ENCODE peak calls at places on chromosomes 5 and 9, in six cellular contexts. Z, L, Q, T, C and V are unnamed samples.

GRCh38 chr9:95836072-95836471 is 39.4 kb upstream of the ERCC6L2 start:
- DNase-seq in Z (no peak), L (peak), Q (no peak), T (no peak), C (no peak), V (no peak)

GRCh38 chr9:95316794-95317118 is 753 bp downstream of the FANCC start:
- DNase-seq in Z (peak), L (peak), Q (peak), T (peak), C (peak), V (peak)

GRCh38 chr5:14268236-14268701 is 125.1 kb downstream of the TRIO start:
- DNase-seq in Z (peak), L (peak), Q (no peak), T (no peak), C (peak), V (peak)

GRCh38 chr9:86664603-86665002 is 282.7 kb downstream of the GAS1 start:
- DNase-seq in Z (no peak), L (no peak), Q (no peak), T (no peak), C (no peak), V (no peak)

GRCh38 chr9:95495988-95496387 is 20.8 kb downstream of the PTCH1 start:
- DNase-seq in Z (no peak), L (no peak), Q (no peak), T (no peak), C (no peak), V (no peak)

GRCh38 chr9:129352157-129352870 is 174.3 kb upstream of the IER5L start:
- DNase-seq in Z (peak), L (no peak), Q (no peak), T (no peak), C (no peak), V (no peak)

GRCh38 chr5:135231289-135231688 is 167.7 kb downstream of the MACROH2A1 start:
- DNase-seq in Z (no peak), L (no peak), Q (no peak), T (no peak), C (no peak), V (no peak)

GRCh38 chr5:140246378-140247122 is 56.4 kb downstream of the PFDN1 start:
- DNase-seq in Z (peak), L (peak), Q (peak), T (no peak), C (peak), V (no peak)

GRCh38 chr5:119274767-119275130 is 81.1 kb upstream of the TNFAIP8 start:
- DNase-seq in Z (no peak), L (peak), Q (no peak), T (no peak), C (peak), V (no peak)

GRCh38 chr9:21890696-21891095 is 88.3 kb downstream of the MTAP start:
- DNase-seq in Z (no peak), L (no peak), Q (no peak), T (no peak), C (no peak), V (no peak)

GRCh38 chr5:139575751-139576150 is 14.6 kb downstream of the UBE2D2 start:
- DNase-seq in Z (no peak), L (no peak), Q (no peak), T (peak), C (no peak), V (no peak)

GRCh38 chr5:128498844-128499455 is 39.1 kb downstream of the FBN2 start:
- DNase-seq in Z (no peak), L (peak), Q (no peak), T (no peak), C (peak), V (peak)

GRCh38 chr9:132708769-132709168 is 38.5 kb downstream of the GTF3C4 start:
- DNase-seq in Z (no peak), L (no peak), Q (no peak), T (no peak), C (no peak), V (no peak)

GRCh38 chr9:29393064-29393463 is 1819.8 kb upstream of the C9orf72 start:
- DNase-seq in Z (no peak), L (no peak), Q (no peak), T (no peak), C (no peak), V (peak)

GRCh38 chr9:13139641-13140171 is 139.8 kb downstream of the MPDZ start:
- DNase-seq in Z (no peak), L (peak), Q (no peak), T (no peak), C (peak), V (peak)

GRCh38 chr5:105836263-105836662 is 1834.5 kb downstream of the EFNA5 start:
- DNase-seq in Z (no peak), L (peak), Q (no peak), T (no peak), C (no peak), V (peak)

GRCh38 chr5:150272531-150272930 is 17.0 kb downstream of the CAMK2A start:
- DNase-seq in Z (no peak), L (peak), Q (no peak), T (no peak), C (peak), V (no peak)

GRCh38 chr5:92969191-92969780 is 611.7 kb downstream of the NR2F1-AS1 start:
- DNase-seq in Z (no peak), L (no peak), Q (no peak), T (no peak), C (no peak), V (no peak)

GRCh38 chr9:89278551-89278950 is 32.4 kb upstream of the CKS2 start:
- DNase-seq in Z (no peak), L (no peak), Q (no peak), T (no peak), C (no peak), V (no peak)

GRCh38 chr9:93255994-93256877 is 72.3 kb downstream of the WNK2 start:
- DNase-seq in Z (no peak), L (no peak), Q (no peak), T (no peak), C (no peak), V (no peak)

GRCh38 chr5:171630047-171630669 is 155.5 kb upstream of the SMIM23 start:
- DNase-seq in Z (peak), L (peak), Q (peak), T (peak), C (peak), V (no peak)

GRCh38 chr5:107518219-107519015 is 152.3 kb downstream of the EFNA5 start:
- DNase-seq in Z (no peak), L (no peak), Q (no peak), T (no peak), C (no peak), V (no peak)

GRCh38 chr9:76810377-76810957 is 46.2 kb downstream of the PCA3 start:
- DNase-seq in Z (peak), L (peak), Q (no peak), T (peak), C (peak), V (peak)

GRCh38 chr5:134135091-134135655 is 20.7 kb downstream of the TCF7 start:
- DNase-seq in Z (peak), L (no peak), Q (no peak), T (no peak), C (no peak), V (no peak)

GRCh38 chr5:33933723-33934544 is 2.3 kb upstream of the RXFP3 start:
- DNase-seq in Z (no peak), L (peak), Q (no peak), T (no peak), C (no peak), V (peak)

GRCh38 chr9:34611811-34612787 is at the start of gene RPP25L:
- DNase-seq in Z (peak), L (peak), Q (peak), T (peak), C (peak), V (peak)

GRCh38 chr9:16705121-16705604 is 165.3 kb downstream of the BNC2 start:
- DNase-seq in Z (peak), L (peak), Q (no peak), T (no peak), C (peak), V (peak)

GRCh38 chr5:173523388-173523787 is 93.1 kb downstream of the BOD1 start:
- DNase-seq in Z (no peak), L (no peak), Q (no peak), T (no peak), C (no peak), V (no peak)

GRCh38 chr9:136565075-136565721 is 19.4 kb upstream of the NOTCH1 start:
- DNase-seq in Z (peak), L (no peak), Q (no peak), T (no peak), C (no peak), V (no peak)

GRCh38 chr5:176535655-176536131 is 1.5 kb downstream of the RNF44 start:
- DNase-seq in Z (no peak), L (no peak), Q (no peak), T (peak), C (no peak), V (no peak)

GRCh38 chr5:127820910-127821553 is 117.8 kb downstream of the CCDC192 start:
- DNase-seq in Z (no peak), L (no peak), Q (no peak), T (no peak), C (no peak), V (no peak)

GRCh38 chr5:156482816-156483215 is 155.9 kb downstream of the SGCD start:
- DNase-seq in Z (no peak), L (no peak), Q (no peak), T (no peak), C (no peak), V (no peak)

GRCh38 chr5:142522983-142523382 is 162.9 kb downstream of the FGF1 start:
- DNase-seq in Z (no peak), L (no peak), Q (no peak), T (no peak), C (no peak), V (no peak)

GRCh38 chr9:116953271-116953670 is 266.2 kb downstream of the TRIM32 start:
- DNase-seq in Z (no peak), L (no peak), Q (no peak), T (no peak), C (no peak), V (no peak)

GRCh38 chr9:110742741-110743371 is 74.3 kb downstream of the MUSK start:
- DNase-seq in Z (no peak), L (peak), Q (no peak), T (no peak), C (peak), V (no peak)

GRCh38 chr5:163938595-163938994 is 433.2 kb downstream of the MAT2B start:
- DNase-seq in Z (no peak), L (no peak), Q (no peak), T (no peak), C (no peak), V (no peak)

GRCh38 chr9:128635266-128636023 is 21.2 kb downstream of the DYNC2I2 start:
- DNase-seq in Z (peak), L (peak), Q (no peak), T (no peak), C (peak), V (peak)

GRCh38 chr9:114108016-114108833 is 9.1 kb upstream of the KIF12 start:
- DNase-seq in Z (peak), L (peak), Q (peak), T (peak), C (peak), V (no peak)